ENCODE peak calls at places on chromosomes 13 and 19, in ten cellular contexts. W, Q, N, C, T, M, L, E, O and Z are unnamed samples.
A peak's percentile ranks its signal among the peaks of the same experiment; 100 is the strongest.

GRCh38 chr13:30091691-30092090 is 215.7 kb downstream of the KATNAL1 start:
- DNase-seq in W (no peak), Q (no peak), N (no peak), C (no peak), T (no peak), M (no peak), L (no peak), E (no peak), O (no peak), Z (no peak)

GRCh38 chr13:40779049-40779448 is 8.1 kb upstream of the MRPS31 start:
- DNase-seq in W (no peak), Q (no peak), N (no peak), C (no peak), T (no peak), M (no peak), L (no peak), E (no peak), O (no peak), Z (no peak)

GRCh38 chr13:32645854-32646253 is 59.6 kb downstream of the PDS5B start:
- DNase-seq in W (no peak), Q (no peak), N (no peak), C (no peak), T (no peak), M (no peak), L (peak; percentile 63), E (no peak), O (no peak), Z (no peak)

GRCh38 chr19:56120371-56121179 is 520 bp downstream of the ZNF787 start:
- DNase-seq in W (peak; percentile 88), Q (peak; percentile 77), N (peak; percentile 57), C (peak; percentile 81), T (no peak), M (no peak), L (peak; percentile 92), E (peak; percentile 67), O (peak; percentile 90), Z (peak; percentile 83)

GRCh38 chr19:33441277-33441699 is 67.8 kb downstream of the CEBPG start:
- DNase-seq in W (no peak), Q (no peak), N (no peak), C (no peak), T (no peak), M (no peak), L (no peak), E (no peak), O (no peak), Z (peak; percentile 11)

GRCh38 chr19:2315818-2316353 is 7.9 kb upstream of the LINGO3 start:
- DNase-seq in W (peak; percentile 90), Q (no peak), N (no peak), C (no peak), T (no peak), M (no peak), L (no peak), E (no peak), O (peak; percentile 78), Z (peak; percentile 61)

GRCh38 chr13:45658586-45659235 is 43.2 kb upstream of the ERICH6B start:
- DNase-seq in W (no peak), Q (peak; percentile 3), N (no peak), C (no peak), T (no peak), M (no peak), L (no peak), E (no peak), O (no peak), Z (no peak)

GRCh38 chr13:54150851-54151250 is 1122.2 kb downstream of the OLFM4 start:
- DNase-seq in W (no peak), Q (no peak), N (no peak), C (no peak), T (no peak), M (no peak), L (no peak), E (no peak), O (no peak), Z (no peak)

GRCh38 chr19:48654299-48655059 is 8.5 kb upstream of the CA11 start:
- DNase-seq in W (no peak), Q (no peak), N (no peak), C (peak; percentile 13), T (no peak), M (no peak), L (no peak), E (no peak), O (no peak), Z (no peak)

GRCh38 chr13:30835442-30835841 is 70.6 kb upstream of the MEDAG start:
- DNase-seq in W (no peak), Q (no peak), N (no peak), C (no peak), T (no peak), M (no peak), L (no peak), E (no peak), O (no peak), Z (no peak)

GRCh38 chr13:112073245-112074138 is 6.5 kb downstream of the SOX1 start:
- DNase-seq in W (no peak), Q (no peak), N (no peak), C (peak; percentile 93), T (no peak), M (no peak), L (no peak), E (no peak), O (peak; percentile 42), Z (no peak)

GRCh38 chr13:114110091-114110829 is 22.2 kb downstream of the RASA3 start:
- DNase-seq in W (peak; percentile 83), Q (peak; percentile 54), N (no peak), C (peak; percentile 65), T (no peak), M (no peak), L (peak; percentile 83), E (peak; percentile 73), O (no peak), Z (no peak)

GRCh38 chr13:40969169-40969901 is 49.8 kb downstream of the ELF1 start:
- DNase-seq in W (no peak), Q (no peak), N (no peak), C (no peak), T (no peak), M (no peak), L (no peak), E (no peak), O (no peak), Z (no peak)

GRCh38 chr19:2012941-2013682 is 2.4 kb downstream of the BTBD2 start:
- DNase-seq in W (no peak), Q (no peak), N (no peak), C (no peak), T (no peak), M (no peak), L (no peak), E (no peak), O (no peak), Z (no peak)

GRCh38 chr19:3338541-3339181 is 27.7 kb upstream of the NFIC start:
- DNase-seq in W (peak; percentile 24), Q (peak; percentile 35), N (no peak), C (peak; percentile 53), T (no peak), M (no peak), L (peak; percentile 63), E (peak; percentile 59), O (no peak), Z (peak; percentile 32)

GRCh38 chr13:95641291-95641811 is 3.2 kb downstream of the DZIP1 start:
- DNase-seq in W (no peak), Q (no peak), N (no peak), C (no peak), T (no peak), M (no peak), L (no peak), E (no peak), O (no peak), Z (no peak)

GRCh38 chr13:111595276-111595675 is 274.8 kb downstream of the TEX29 start:
- DNase-seq in W (no peak), Q (no peak), N (no peak), C (no peak), T (no peak), M (no peak), L (no peak), E (no peak), O (no peak), Z (no peak)

GRCh38 chr19:46659151-46660007 is 1.6 kb downstream of the DACT3 start:
- DNase-seq in W (no peak), Q (no peak), N (no peak), C (peak; percentile 35), T (no peak), M (no peak), L (no peak), E (no peak), O (no peak), Z (no peak)

GRCh38 chr19:677601-678380 is 1.6 kb downstream of the FSTL3 start:
- DNase-seq in W (no peak), Q (peak; percentile 86), N (no peak), C (peak; percentile 70), T (no peak), M (no peak), L (no peak), E (no peak), O (no peak), Z (no peak)

GRCh38 chr13:26498524-26499208 is 58.8 kb upstream of the WASF3 start:
- DNase-seq in W (no peak), Q (peak; percentile 20), N (no peak), C (peak; percentile 41), T (no peak), M (no peak), L (no peak), E (no peak), O (no peak), Z (no peak)

GRCh38 chr19:48490980-48491792 is 20.4 kb downstream of the LMTK3 start:
- DNase-seq in W (no peak), Q (no peak), N (no peak), C (peak; percentile 74), T (no peak), M (no peak), L (peak; percentile 76), E (peak; percentile 50), O (no peak), Z (no peak)

GRCh38 chr13:20391597-20392452 is 133.8 kb downstream of the CRYL1 start:
- DNase-seq in W (no peak), Q (no peak), N (no peak), C (no peak), T (no peak), M (no peak), L (no peak), E (no peak), O (no peak), Z (no peak)

GRCh38 chr13:112818040-112818697 is 128.3 kb downstream of the ATP11A start:
- DNase-seq in W (no peak), Q (no peak), N (no peak), C (no peak), T (no peak), M (no peak), L (no peak), E (no peak), O (no peak), Z (no peak)

GRCh38 chr19:50178859-50179537 is 15.9 kb upstream of the IZUMO2 start:
- DNase-seq in W (no peak), Q (peak; percentile 79), N (no peak), C (no peak), T (no peak), M (no peak), L (no peak), E (no peak), O (no peak), Z (no peak)

GRCh38 chr13:64075543-64076271 is 2660.1 kb upstream of the PCDH20 start:
- DNase-seq in W (no peak), Q (no peak), N (no peak), C (no peak), T (no peak), M (no peak), L (no peak), E (no peak), O (no peak), Z (no peak)

GRCh38 chr19:45059258-45059965 is 16.9 kb downstream of the ZNF296 start:
- DNase-seq in W (no peak), Q (peak; percentile 69), N (peak; percentile 78), C (peak; percentile 66), T (peak; percentile 71), M (peak; percentile 41), L (peak; percentile 95), E (peak; percentile 83), O (peak; percentile 76), Z (peak; percentile 53)

GRCh38 chr13:92826197-92826596 is 400.4 kb upstream of the GPC6 start:
- DNase-seq in W (no peak), Q (no peak), N (no peak), C (no peak), T (no peak), M (no peak), L (no peak), E (no peak), O (no peak), Z (no peak)

GRCh38 chr19:31352296-31352781 is 3.1 kb upstream of the TSHZ3 start:
- DNase-seq in W (no peak), Q (no peak), N (no peak), C (no peak), T (no peak), M (no peak), L (no peak), E (no peak), O (no peak), Z (no peak)